ENCODE peak calls at places on chromosomes 5 and 9, in ten cellular contexts. K is NCI-H1048; P is left cardiac atrium; M is naive thymus-derived CD4-positive, alpha-beta T cell; G is caudate nucleus; W is fibroblast of mammary gland; Z is DMS79 treated with DMSO at 0.1 percent for 48 hours; C is fibroblast of the aortic adventitia; T is astrocyte of the cerebellum; Q is uterus. H is an unnamed sample.

GRCh38 chr5:6176294-6176693 is 202.1 kb downstream of the MED10 start:
- DNase-seq in K (no peak), P (no peak), M (no peak), G (no peak), W (no peak), Z (no peak), C (no peak), T (no peak), Q (no peak), H (no peak)

GRCh38 chr5:149210229-149210628 is 61.4 kb upstream of the AFAP1L1 start:
- DNase-seq in K (no peak), P (no peak), M (no peak), G (no peak), W (peak), Z (no peak), C (peak), T (peak), Q (no peak), H (no peak)

GRCh38 chr9:84404095-84404686 is 63.6 kb upstream of the SLC28A3 start:
- DNase-seq in K (peak), P (no peak), M (no peak), G (no peak), W (peak), Z (no peak), C (no peak), T (no peak), Q (no peak), H (no peak)

GRCh38 chr5:173188280-173188679 is 43.9 kb downstream of the BNIP1 start:
- DNase-seq in K (no peak), P (no peak), M (no peak), G (no peak), W (no peak), Z (no peak), C (no peak), T (no peak), Q (no peak), H (no peak)

GRCh38 chr9:89810434-89810833 is 205.6 kb downstream of the GADD45G start:
- DNase-seq in K (no peak), P (no peak), M (no peak), G (no peak), W (no peak), Z (no peak), C (no peak), T (no peak), Q (no peak), H (no peak)

GRCh38 chr9:87711857-87712800 is 13.8 kb upstream of the CTSL start:
- DNase-seq in K (no peak), P (no peak), M (no peak), G (no peak), W (peak), Z (no peak), C (peak), T (no peak), Q (no peak), H (no peak)

GRCh38 chr5:136638084-136638483 is 272.7 kb upstream of the TRPC7 start:
- DNase-seq in K (no peak), P (no peak), M (no peak), G (no peak), W (no peak), Z (no peak), C (peak), T (no peak), Q (no peak), H (no peak)

GRCh38 chr9:130794923-130795495 is 40.0 kb upstream of the ABL1 start:
- DNase-seq in K (no peak), P (no peak), M (no peak), G (no peak), W (peak), Z (no peak), C (peak), T (no peak), Q (no peak), H (no peak)

GRCh38 chr9:90898229-90898628 is 96.6 kb downstream of the SYK start:
- DNase-seq in K (no peak), P (no peak), M (no peak), G (no peak), W (peak), Z (no peak), C (peak), T (no peak), Q (no peak), H (no peak)

H was measured in lung.